ENCODE peak calls at places on chromosomes 1 and 21, in seven cellular contexts. Y is fibroblast of lung, X is endothelial cell, Z is GM03348, G is T-cell, C is D341Med, V is NCI-H1436 treated with DMSO at 0.1 percent for 48 hours. A is an unnamed sample.
A peak's percentile ranks its signal among the peaks of the same experiment; 100 is the strongest.

GRCh38 chr1:228339766-228340685 is 66.6 kb downstream of the TRIM11 start:
- DNase-seq in C (no peak), Z (no peak), Y (no peak), V (no peak), G (no peak), X (no peak), A (no peak)

GRCh38 chr1:66788231-66788939 is 12.7 kb downstream of the INSL5 start:
- DNase-seq in X (no peak), V (no peak), C (no peak), Z (no peak), Y (no peak), G (peak; percentile 46), A (no peak)

GRCh38 chr21:46004168-46004861 is 22.7 kb downstream of the COL6A1 start:
- DNase-seq in G (no peak), C (no peak), Z (peak; percentile 13), V (no peak), Y (no peak), X (no peak), A (peak; percentile 1)

GRCh38 chr21:38159355-38159754 is 97.4 kb upstream of the KCNJ15 start:
- DNase-seq in V (no peak), Y (peak; percentile 83), C (peak; percentile 48), Z (peak; percentile 85), G (peak; percentile 48), X (peak; percentile 62), A (peak; percentile 57)

GRCh38 chr1:64038965-64039926 is 164.2 kb upstream of the UBE2U start:
- DNase-seq in Z (peak; percentile 79), V (no peak), X (no peak), G (no peak), Y (peak; percentile 99), C (no peak), A (peak; percentile 84)

GRCh38 chr21:28602581-28602980 is 390.1 kb downstream of the LTN1 start:
- DNase-seq in Z (no peak), V (no peak), G (no peak), X (no peak), Y (no peak), C (no peak), A (no peak)

GRCh38 chr1:23809751-23810171 is 9.2 kb upstream of the GALE start:
- DNase-seq in C (peak; percentile 84), G (peak; percentile 85), V (no peak), Z (peak; percentile 83), X (peak; percentile 84), Y (peak; percentile 52), A (peak; percentile 67)

GRCh38 chr1:107510347-107510746 is 369.5 kb downstream of the NTNG1 start:
- DNase-seq in Y (no peak), V (no peak), X (no peak), Z (no peak), C (no peak), G (no peak), A (no peak)

GRCh38 chr1:26289158-26290059 is 9.5 kb downstream of the SH3BGRL3 start:
- DNase-seq in C (no peak), X (no peak), G (peak; percentile 51), Z (no peak), Y (no peak), V (no peak), A (no peak)

GRCh38 chr1:62367005-62367547 is 47.8 kb upstream of the KANK4 start:
- DNase-seq in C (no peak), Z (no peak), G (no peak), V (no peak), Y (no peak), X (no peak), A (no peak)

GRCh38 chr1:213051881-213052202 is 801 bp downstream of the RPS6KC1 start:
- DNase-seq in X (no peak), C (no peak), Z (no peak), Y (no peak), V (no peak), G (no peak), A (no peak)

GRCh38 chr1:231487019-231487418 is 41.5 kb upstream of the TSNAX start:
- DNase-seq in X (no peak), Z (peak; percentile 25), G (no peak), C (no peak), V (no peak), Y (peak; percentile 24), A (peak; percentile 6)

GRCh38 chr1:85111709-85112108 is 63.4 kb upstream of the MCOLN3 start:
- DNase-seq in C (no peak), V (no peak), G (no peak), X (no peak), Z (no peak), Y (no peak), A (no peak)

A was measured in MG63.